ENCODE peak calls at places on chromosomes 12 and 14, in six cellular contexts. One of them, this sample, is unnamed.

GRCh38 chr12:102438047-102438822 is 42.1 kb downstream of the IGF1 start:
- DNase-seq in stomach: no peak
- DNase-seq in AG10803: peak; percentile 45
- DNase-seq in astrocyte: peak; percentile 84
- DNase-seq in stimulated activated effector memory CD8-positive, alpha-beta T cell treated with anti-CD3 and anti-CD28 coated beads, Interleukin-12 subunit alpha, Interleukin-12 subunit beta, amount 100 ng/mL, for 72 hours: no peak
- DNase-seq in HT-29: no peak
- DNase-seq in this sample: peak; percentile 17

GRCh38 chr12:49564241-49565118 is 3.5 kb downstream of the MCRS1 start:
- DNase-seq in stomach: no peak
- DNase-seq in AG10803: no peak
- DNase-seq in astrocyte: no peak
- DNase-seq in stimulated activated effector memory CD8-positive, alpha-beta T cell treated with anti-CD3 and anti-CD28 coated beads, Interleukin-12 subunit alpha, Interleukin-12 subunit beta, amount 100 ng/mL, for 72 hours: no peak
- DNase-seq in HT-29: no peak
- DNase-seq in this sample: no peak

GRCh38 chr12:61504396-61505115 is 755.6 kb upstream of the USP15 start:
- DNase-seq in stomach: no peak
- DNase-seq in AG10803: no peak
- DNase-seq in astrocyte: no peak
- DNase-seq in stimulated activated effector memory CD8-positive, alpha-beta T cell treated with anti-CD3 and anti-CD28 coated beads, Interleukin-12 subunit alpha, Interleukin-12 subunit beta, amount 100 ng/mL, for 72 hours: no peak
- DNase-seq in HT-29: no peak
- DNase-seq in this sample: no peak

GRCh38 chr12:53062977-53063707 is 13.3 kb downstream of the TNS2 start:
- DNase-seq in stomach: no peak
- DNase-seq in AG10803: no peak
- DNase-seq in astrocyte: no peak
- DNase-seq in stimulated activated effector memory CD8-positive, alpha-beta T cell treated with anti-CD3 and anti-CD28 coated beads, Interleukin-12 subunit alpha, Interleukin-12 subunit beta, amount 100 ng/mL, for 72 hours: no peak
- DNase-seq in HT-29: no peak
- DNase-seq in this sample: no peak

GRCh38 chr12:24285413-24285812 is 335.9 kb upstream of the SOX5 start:
- DNase-seq in stomach: no peak
- DNase-seq in AG10803: no peak
- DNase-seq in astrocyte: no peak
- DNase-seq in stimulated activated effector memory CD8-positive, alpha-beta T cell treated with anti-CD3 and anti-CD28 coated beads, Interleukin-12 subunit alpha, Interleukin-12 subunit beta, amount 100 ng/mL, for 72 hours: no peak
- DNase-seq in HT-29: no peak
- DNase-seq in this sample: no peak

GRCh38 chr14:33851366-33851765 is 99.5 kb downstream of the EGLN3 start:
- DNase-seq in stomach: no peak
- DNase-seq in AG10803: no peak
- DNase-seq in astrocyte: no peak
- DNase-seq in stimulated activated effector memory CD8-positive, alpha-beta T cell treated with anti-CD3 and anti-CD28 coated beads, Interleukin-12 subunit alpha, Interleukin-12 subunit beta, amount 100 ng/mL, for 72 hours: no peak
- DNase-seq in HT-29: no peak
- DNase-seq in this sample: no peak

GRCh38 chr12:130956009-130956408 is 2.3 kb downstream of the ADGRD1 start:
- DNase-seq in stomach: no peak
- DNase-seq in AG10803: no peak
- DNase-seq in astrocyte: no peak
- DNase-seq in stimulated activated effector memory CD8-positive, alpha-beta T cell treated with anti-CD3 and anti-CD28 coated beads, Interleukin-12 subunit alpha, Interleukin-12 subunit beta, amount 100 ng/mL, for 72 hours: no peak
- DNase-seq in HT-29: no peak
- DNase-seq in this sample: no peak

GRCh38 chr14:39203659-39204606 is 28.9 kb downstream of the PNN start:
- DNase-seq in stomach: peak; percentile 57
- DNase-seq in AG10803: no peak
- DNase-seq in astrocyte: no peak
- DNase-seq in stimulated activated effector memory CD8-positive, alpha-beta T cell treated with anti-CD3 and anti-CD28 coated beads, Interleukin-12 subunit alpha, Interleukin-12 subunit beta, amount 100 ng/mL, for 72 hours: no peak
- DNase-seq in HT-29: peak; percentile 76
- DNase-seq in this sample: no peak

GRCh38 chr12:54372113-54372806 is 8.0 kb upstream of the GPR84 start:
- DNase-seq in stomach: no peak
- DNase-seq in AG10803: no peak
- DNase-seq in astrocyte: no peak
- DNase-seq in stimulated activated effector memory CD8-positive, alpha-beta T cell treated with anti-CD3 and anti-CD28 coated beads, Interleukin-12 subunit alpha, Interleukin-12 subunit beta, amount 100 ng/mL, for 72 hours: no peak
- DNase-seq in HT-29: no peak
- DNase-seq in this sample: no peak

GRCh38 chr12:96368233-96368632 is 32.0 kb downstream of the CDK17 start:
- DNase-seq in stomach: no peak
- DNase-seq in AG10803: no peak
- DNase-seq in astrocyte: no peak
- DNase-seq in stimulated activated effector memory CD8-positive, alpha-beta T cell treated with anti-CD3 and anti-CD28 coated beads, Interleukin-12 subunit alpha, Interleukin-12 subunit beta, amount 100 ng/mL, for 72 hours: no peak
- DNase-seq in HT-29: no peak
- DNase-seq in this sample: peak; percentile 39

GRCh38 chr12:50764861-50765324 is 992 bp downstream of the ATF1 start:
- DNase-seq in stomach: no peak
- DNase-seq in AG10803: peak; percentile 39
- DNase-seq in astrocyte: peak; percentile 16
- DNase-seq in stimulated activated effector memory CD8-positive, alpha-beta T cell treated with anti-CD3 and anti-CD28 coated beads, Interleukin-12 subunit alpha, Interleukin-12 subunit beta, amount 100 ng/mL, for 72 hours: no peak
- DNase-seq in HT-29: no peak
- DNase-seq in this sample: peak; percentile 15

GRCh38 chr12:18861287-18861858 is 123.5 kb downstream of the CAPZA3 start:
- DNase-seq in stomach: no peak
- DNase-seq in AG10803: no peak
- DNase-seq in astrocyte: peak; percentile 6
- DNase-seq in stimulated activated effector memory CD8-positive, alpha-beta T cell treated with anti-CD3 and anti-CD28 coated beads, Interleukin-12 subunit alpha, Interleukin-12 subunit beta, amount 100 ng/mL, for 72 hours: no peak
- DNase-seq in HT-29: peak; percentile 78
- DNase-seq in this sample: peak; percentile 44

GRCh38 chr12:51351913-51352532 is 5.5 kb upstream of the CELA1 start:
- DNase-seq in stomach: no peak
- DNase-seq in AG10803: peak; percentile 58
- DNase-seq in astrocyte: no peak
- DNase-seq in stimulated activated effector memory CD8-positive, alpha-beta T cell treated with anti-CD3 and anti-CD28 coated beads, Interleukin-12 subunit alpha, Interleukin-12 subunit beta, amount 100 ng/mL, for 72 hours: peak; percentile 14
- DNase-seq in HT-29: peak; percentile 77
- DNase-seq in this sample: peak; percentile 52

GRCh38 chr12:57755454-57756372 is 810 bp downstream of the MARCHF9 start:
- DNase-seq in stomach: peak; percentile 67
- DNase-seq in AG10803: no peak
- DNase-seq in astrocyte: no peak
- DNase-seq in stimulated activated effector memory CD8-positive, alpha-beta T cell treated with anti-CD3 and anti-CD28 coated beads, Interleukin-12 subunit alpha, Interleukin-12 subunit beta, amount 100 ng/mL, for 72 hours: no peak
- DNase-seq in HT-29: peak; percentile 41
- DNase-seq in this sample: no peak

GRCh38 chr12:92930421-92930820 is 1.3 kb upstream of the EEA1 start:
- DNase-seq in stomach: no peak
- DNase-seq in AG10803: no peak
- DNase-seq in astrocyte: no peak
- DNase-seq in stimulated activated effector memory CD8-positive, alpha-beta T cell treated with anti-CD3 and anti-CD28 coated beads, Interleukin-12 subunit alpha, Interleukin-12 subunit beta, amount 100 ng/mL, for 72 hours: no peak
- DNase-seq in HT-29: no peak
- DNase-seq in this sample: no peak

GRCh38 chr14:32476532-32476931 is 147.4 kb downstream of the AKAP6 start:
- DNase-seq in stomach: no peak
- DNase-seq in AG10803: peak; percentile 31
- DNase-seq in astrocyte: no peak
- DNase-seq in stimulated activated effector memory CD8-positive, alpha-beta T cell treated with anti-CD3 and anti-CD28 coated beads, Interleukin-12 subunit alpha, Interleukin-12 subunit beta, amount 100 ng/mL, for 72 hours: no peak
- DNase-seq in HT-29: no peak
- DNase-seq in this sample: no peak

GRCh38 chr12:78189656-78190055 is 359.0 kb downstream of the NAV3 start:
- DNase-seq in stomach: no peak
- DNase-seq in AG10803: peak; percentile 69
- DNase-seq in astrocyte: no peak
- DNase-seq in stimulated activated effector memory CD8-positive, alpha-beta T cell treated with anti-CD3 and anti-CD28 coated beads, Interleukin-12 subunit alpha, Interleukin-12 subunit beta, amount 100 ng/mL, for 72 hours: no peak
- DNase-seq in HT-29: no peak
- DNase-seq in this sample: no peak

GRCh38 chr14:34472706-34473279 is 10.8 kb upstream of the SPTSSA start:
- DNase-seq in stomach: no peak
- DNase-seq in AG10803: no peak
- DNase-seq in astrocyte: no peak
- DNase-seq in stimulated activated effector memory CD8-positive, alpha-beta T cell treated with anti-CD3 and anti-CD28 coated beads, Interleukin-12 subunit alpha, Interleukin-12 subunit beta, amount 100 ng/mL, for 72 hours: no peak
- DNase-seq in HT-29: no peak
- DNase-seq in this sample: no peak

GRCh38 chr12:96108321-96108720 is 72.9 kb upstream of the LTA4H start:
- DNase-seq in stomach: no peak
- DNase-seq in AG10803: no peak
- DNase-seq in astrocyte: no peak
- DNase-seq in stimulated activated effector memory CD8-positive, alpha-beta T cell treated with anti-CD3 and anti-CD28 coated beads, Interleukin-12 subunit alpha, Interleukin-12 subunit beta, amount 100 ng/mL, for 72 hours: no peak
- DNase-seq in HT-29: no peak
- DNase-seq in this sample: no peak

GRCh38 chr14:75301666-75302325 is 23.2 kb downstream of the FOS start:
- DNase-seq in stomach: no peak
- DNase-seq in AG10803: peak; percentile 23
- DNase-seq in astrocyte: no peak
- DNase-seq in stimulated activated effector memory CD8-positive, alpha-beta T cell treated with anti-CD3 and anti-CD28 coated beads, Interleukin-12 subunit alpha, Interleukin-12 subunit beta, amount 100 ng/mL, for 72 hours: no peak
- DNase-seq in HT-29: no peak
- DNase-seq in this sample: no peak

GRCh38 chr12:74641262-74641661 is 103.6 kb downstream of the ATXN7L3B start:
- DNase-seq in stomach: no peak
- DNase-seq in AG10803: no peak
- DNase-seq in astrocyte: no peak
- DNase-seq in stimulated activated effector memory CD8-positive, alpha-beta T cell treated with anti-CD3 and anti-CD28 coated beads, Interleukin-12 subunit alpha, Interleukin-12 subunit beta, amount 100 ng/mL, for 72 hours: no peak
- DNase-seq in HT-29: no peak
- DNase-seq in this sample: no peak

GRCh38 chr12:7060353-7060954 is at the start of gene C1S:
- DNase-seq in stomach: peak; percentile 39
- DNase-seq in AG10803: peak; percentile 99
- DNase-seq in astrocyte: peak; percentile 92
- DNase-seq in stimulated activated effector memory CD8-positive, alpha-beta T cell treated with anti-CD3 and anti-CD28 coated beads, Interleukin-12 subunit alpha, Interleukin-12 subunit beta, amount 100 ng/mL, for 72 hours: no peak
- DNase-seq in HT-29: peak; percentile 24
- DNase-seq in this sample: peak; percentile 89

GRCh38 chr12:52815676-52816075 is 1.8 kb upstream of the KRT4 start:
- DNase-seq in stomach: no peak
- DNase-seq in AG10803: no peak
- DNase-seq in astrocyte: no peak
- DNase-seq in stimulated activated effector memory CD8-positive, alpha-beta T cell treated with anti-CD3 and anti-CD28 coated beads, Interleukin-12 subunit alpha, Interleukin-12 subunit beta, amount 100 ng/mL, for 72 hours: no peak
- DNase-seq in HT-29: no peak
- DNase-seq in this sample: no peak

GRCh38 chr12:76678992-76679391 is 84.9 kb upstream of the ZDHHC17 start:
- DNase-seq in stomach: no peak
- DNase-seq in AG10803: no peak
- DNase-seq in astrocyte: no peak
- DNase-seq in stimulated activated effector memory CD8-positive, alpha-beta T cell treated with anti-CD3 and anti-CD28 coated beads, Interleukin-12 subunit alpha, Interleukin-12 subunit beta, amount 100 ng/mL, for 72 hours: no peak
- DNase-seq in HT-29: no peak
- DNase-seq in this sample: no peak

GRCh38 chr12:53097207-53097563 is 282 bp upstream of the IGFBP6 start:
- DNase-seq in stomach: no peak
- DNase-seq in AG10803: peak; percentile 40
- DNase-seq in astrocyte: peak; percentile 39
- DNase-seq in stimulated activated effector memory CD8-positive, alpha-beta T cell treated with anti-CD3 and anti-CD28 coated beads, Interleukin-12 subunit alpha, Interleukin-12 subunit beta, amount 100 ng/mL, for 72 hours: no peak
- DNase-seq in HT-29: no peak
- DNase-seq in this sample: peak; percentile 32

GRCh38 chr12:120264511-120265202 is 873 bp downstream of the PXN start:
- DNase-seq in stomach: no peak
- DNase-seq in AG10803: no peak
- DNase-seq in astrocyte: no peak
- DNase-seq in stimulated activated effector memory CD8-positive, alpha-beta T cell treated with anti-CD3 and anti-CD28 coated beads, Interleukin-12 subunit alpha, Interleukin-12 subunit beta, amount 100 ng/mL, for 72 hours: no peak
- DNase-seq in HT-29: peak; percentile 32
- DNase-seq in this sample: no peak

GRCh38 chr14:64544607-64545312 is 4.2 kb downstream of the HSPA2 start:
- DNase-seq in stomach: no peak
- DNase-seq in AG10803: no peak
- DNase-seq in astrocyte: no peak
- DNase-seq in stimulated activated effector memory CD8-positive, alpha-beta T cell treated with anti-CD3 and anti-CD28 coated beads, Interleukin-12 subunit alpha, Interleukin-12 subunit beta, amount 100 ng/mL, for 72 hours: no peak
- DNase-seq in HT-29: no peak
- DNase-seq in this sample: no peak

GRCh38 chr12:46354111-46354798 is 18.3 kb downstream of the SLC38A2 start:
- DNase-seq in stomach: no peak
- DNase-seq in AG10803: no peak
- DNase-seq in astrocyte: no peak
- DNase-seq in stimulated activated effector memory CD8-positive, alpha-beta T cell treated with anti-CD3 and anti-CD28 coated beads, Interleukin-12 subunit alpha, Interleukin-12 subunit beta, amount 100 ng/mL, for 72 hours: no peak
- DNase-seq in HT-29: no peak
- DNase-seq in this sample: no peak

GRCh38 chr12:124389537-124390441 is 94.9 kb downstream of the RFLNA start:
- DNase-seq in stomach: no peak
- DNase-seq in AG10803: no peak
- DNase-seq in astrocyte: no peak
- DNase-seq in stimulated activated effector memory CD8-positive, alpha-beta T cell treated with anti-CD3 and anti-CD28 coated beads, Interleukin-12 subunit alpha, Interleukin-12 subunit beta, amount 100 ng/mL, for 72 hours: no peak
- DNase-seq in HT-29: peak; percentile 69
- DNase-seq in this sample: no peak

GRCh38 chr14:77691259-77691658 is 16.6 kb downstream of the ALKBH1 start:
- DNase-seq in stomach: peak; percentile 46
- DNase-seq in AG10803: no peak
- DNase-seq in astrocyte: no peak
- DNase-seq in stimulated activated effector memory CD8-positive, alpha-beta T cell treated with anti-CD3 and anti-CD28 coated beads, Interleukin-12 subunit alpha, Interleukin-12 subunit beta, amount 100 ng/mL, for 72 hours: no peak
- DNase-seq in HT-29: no peak
- DNase-seq in this sample: no peak

GRCh38 chr14:101369194-101369915 is 191.9 kb upstream of the DIO3 start:
- DNase-seq in stomach: no peak
- DNase-seq in AG10803: no peak
- DNase-seq in astrocyte: no peak
- DNase-seq in stimulated activated effector memory CD8-positive, alpha-beta T cell treated with anti-CD3 and anti-CD28 coated beads, Interleukin-12 subunit alpha, Interleukin-12 subunit beta, amount 100 ng/mL, for 72 hours: no peak
- DNase-seq in HT-29: no peak
- DNase-seq in this sample: no peak

GRCh38 chr14:66216763-66217162 is 269.4 kb upstream of the CCDC196 start:
- DNase-seq in stomach: no peak
- DNase-seq in AG10803: no peak
- DNase-seq in astrocyte: no peak
- DNase-seq in stimulated activated effector memory CD8-positive, alpha-beta T cell treated with anti-CD3 and anti-CD28 coated beads, Interleukin-12 subunit alpha, Interleukin-12 subunit beta, amount 100 ng/mL, for 72 hours: no peak
- DNase-seq in HT-29: no peak
- DNase-seq in this sample: peak; percentile 6

GRCh38 chr14:106586098-106586704 is 1059.8 kb downstream of the TMEM121 start:
- DNase-seq in stomach: peak; percentile 42
- DNase-seq in AG10803: no peak
- DNase-seq in astrocyte: no peak
- DNase-seq in stimulated activated effector memory CD8-positive, alpha-beta T cell treated with anti-CD3 and anti-CD28 coated beads, Interleukin-12 subunit alpha, Interleukin-12 subunit beta, amount 100 ng/mL, for 72 hours: peak; percentile 65
- DNase-seq in HT-29: peak; percentile 33
- DNase-seq in this sample: no peak

GRCh38 chr12:5587701-5588100 is 155.8 kb downstream of the NTF3 start:
- DNase-seq in stomach: no peak
- DNase-seq in AG10803: no peak
- DNase-seq in astrocyte: no peak
- DNase-seq in stimulated activated effector memory CD8-positive, alpha-beta T cell treated with anti-CD3 and anti-CD28 coated beads, Interleukin-12 subunit alpha, Interleukin-12 subunit beta, amount 100 ng/mL, for 72 hours: no peak
- DNase-seq in HT-29: no peak
- DNase-seq in this sample: no peak

GRCh38 chr12:80698266-80698665 is 9.2 kb upstream of the MYF6 start:
- DNase-seq in stomach: no peak
- DNase-seq in AG10803: peak; percentile 22
- DNase-seq in astrocyte: no peak
- DNase-seq in stimulated activated effector memory CD8-positive, alpha-beta T cell treated with anti-CD3 and anti-CD28 coated beads, Interleukin-12 subunit alpha, Interleukin-12 subunit beta, amount 100 ng/mL, for 72 hours: no peak
- DNase-seq in HT-29: no peak
- DNase-seq in this sample: no peak

This sample was measured in RPMI7951.